ENCODE peak calls at places on chromosomes 1 and 21, in seven cellular contexts. C is activated CD4-positive, alpha-beta T cell treated with anti-CD3 and anti-CD28 coated beads for 1 hour; Y is DMS 273 treated with DMSO at 0.1 percent for 48 hours; D is foreskin fibroblast; A is GM12891; Z is iPS-NIHi11; R is fibroblast of lung. K is an unnamed sample.
A peak's percentile ranks its signal among the peaks of the same experiment; 100 is the strongest.

GRCh38 chr1:45490121-45490622 is 791 bp downstream of the TESK2 start:
- DNase-seq in C (no peak), Y (no peak), D (peak; percentile 61), A (no peak), Z (no peak), R (peak; percentile 9), K (no peak)

GRCh38 chr1:12442217-12442616 is 175.8 kb downstream of the DHRS3 start:
- DNase-seq in C (no peak), Y (no peak), D (no peak), A (no peak), Z (no peak), R (no peak), K (no peak)

GRCh38 chr1:39408641-39409054 is 82.8 kb upstream of the BMP8A start:
- DNase-seq in C (peak; percentile 72), Y (peak; percentile 100), D (peak; percentile 99), A (peak; percentile 91), Z (peak; percentile 98), R (peak; percentile 95), K (peak; percentile 95)

GRCh38 chr1:21865943-21866628 is 54.0 kb downstream of the LDLRAD2 start:
- DNase-seq in C (no peak), Y (no peak), D (no peak), A (peak; percentile 86), Z (peak; percentile 88), R (no peak), K (peak; percentile 13)

GRCh38 chr1:8462298-8462946 is 144.5 kb downstream of the SLC45A1 start:
- DNase-seq in C (no peak), Y (no peak), D (no peak), A (no peak), Z (no peak), R (no peak), K (no peak)

GRCh38 chr1:94683886-94684285 is 136.3 kb upstream of the SLC44A3 start:
- DNase-seq in C (no peak), Y (no peak), D (no peak), A (no peak), Z (no peak), R (no peak), K (no peak)

GRCh38 chr1:202588644-202589189 is 121.5 kb downstream of the SYT2 start:
- DNase-seq in C (no peak), Y (no peak), D (no peak), A (no peak), Z (no peak), R (no peak), K (no peak)

GRCh38 chr1:32240140-32240951 is 6.7 kb upstream of the FAM167B start:
- DNase-seq in C (peak; percentile 53), Y (no peak), D (peak; percentile 82), A (no peak), Z (peak; percentile 89), R (peak; percentile 58), K (peak; percentile 70)

GRCh38 chr1:202274611-202275010 is 67.1 kb downstream of the UBE2T start:
- DNase-seq in C (peak; percentile 18), Y (no peak), D (peak; percentile 53), A (peak; percentile 30), Z (peak; percentile 52), R (no peak), K (no peak)

GRCh38 chr21:42541174-42541573 is 27.5 kb downstream of the SLC37A1 start:
- DNase-seq in C (no peak), Y (no peak), D (no peak), A (no peak), Z (no peak), R (no peak), K (no peak)

GRCh38 chr1:147612366-147612765 is 58.0 kb downstream of the ACP6 start:
- DNase-seq in C (no peak), Y (no peak), D (no peak), A (no peak), Z (no peak), R (no peak), K (no peak)

GRCh38 chr1:40423951-40424618 is 26.2 kb upstream of the ZFP69B start:
- DNase-seq in C (no peak), Y (no peak), D (no peak), A (no peak), Z (no peak), R (no peak), K (no peak)

GRCh38 chr1:7810395-7810794 is 26.3 kb downstream of the PER3 start:
- DNase-seq in C (no peak), Y (no peak), D (peak; percentile 83), A (no peak), Z (no peak), R (peak; percentile 91), K (no peak)

K was measured in NCI-H2171.